ENCODE peak calls at places on chromosomes 16 and 17, in five cellular contexts. One of them, this sample, is unnamed.

GRCh38 chr16:86509759-86510464 is 415 bp upstream of the FOXF1 start:
- DNase-seq in myocyte: no peak
- DNase-seq in SHP77: no peak
- DNase-seq in amniotic stem cell: peak; percentile 75
- DNase-seq in activated T-helper 1 cell treated with anti-CD3 and anti-CD28 coated beads, Interleukin-12 subunit alpha, Interleukin-12 subunit beta, Interleukin-2, Interleukin-4 antibody, amounts not matched to agents 30 ng/mL and 10 ng/mL and 1 ng/mL, durations not matched to agents 14 hours and 24 hours and 36 hours: no peak
- DNase-seq in this sample: no peak

GRCh38 chr16:51155199-51155607 is 4.1 kb upstream of the SALL1 start:
- DNase-seq in myocyte: no peak
- DNase-seq in SHP77: no peak
- DNase-seq in amniotic stem cell: no peak
- DNase-seq in activated T-helper 1 cell treated with anti-CD3 and anti-CD28 coated beads, Interleukin-12 subunit alpha, Interleukin-12 subunit beta, Interleukin-2, Interleukin-4 antibody, amounts not matched to agents 30 ng/mL and 10 ng/mL and 1 ng/mL, durations not matched to agents 14 hours and 24 hours and 36 hours: no peak
- DNase-seq in this sample: no peak

GRCh38 chr17:67476787-67477335 is 99.8 kb downstream of the PITPNC1 start:
- DNase-seq in myocyte: no peak
- DNase-seq in SHP77: no peak
- DNase-seq in amniotic stem cell: no peak
- DNase-seq in activated T-helper 1 cell treated with anti-CD3 and anti-CD28 coated beads, Interleukin-12 subunit alpha, Interleukin-12 subunit beta, Interleukin-2, Interleukin-4 antibody, amounts not matched to agents 30 ng/mL and 10 ng/mL and 1 ng/mL, durations not matched to agents 14 hours and 24 hours and 36 hours: no peak
- DNase-seq in this sample: no peak

GRCh38 chr17:68468334-68468733 is 11.0 kb upstream of the WIPI1 start:
- DNase-seq in myocyte: peak; percentile 83
- DNase-seq in SHP77: no peak
- DNase-seq in amniotic stem cell: no peak
- DNase-seq in activated T-helper 1 cell treated with anti-CD3 and anti-CD28 coated beads, Interleukin-12 subunit alpha, Interleukin-12 subunit beta, Interleukin-2, Interleukin-4 antibody, amounts not matched to agents 30 ng/mL and 10 ng/mL and 1 ng/mL, durations not matched to agents 14 hours and 24 hours and 36 hours: no peak
- DNase-seq in this sample: no peak

GRCh38 chr17:40526668-40527067 is 25.2 kb upstream of the TNS4 start:
- DNase-seq in myocyte: no peak
- DNase-seq in SHP77: no peak
- DNase-seq in amniotic stem cell: no peak
- DNase-seq in activated T-helper 1 cell treated with anti-CD3 and anti-CD28 coated beads, Interleukin-12 subunit alpha, Interleukin-12 subunit beta, Interleukin-2, Interleukin-4 antibody, amounts not matched to agents 30 ng/mL and 10 ng/mL and 1 ng/mL, durations not matched to agents 14 hours and 24 hours and 36 hours: no peak
- DNase-seq in this sample: no peak

GRCh38 chr17:46898364-46898763 is 24.6 kb upstream of the GOSR2 start:
- DNase-seq in myocyte: no peak
- DNase-seq in SHP77: no peak
- DNase-seq in amniotic stem cell: no peak
- DNase-seq in activated T-helper 1 cell treated with anti-CD3 and anti-CD28 coated beads, Interleukin-12 subunit alpha, Interleukin-12 subunit beta, Interleukin-2, Interleukin-4 antibody, amounts not matched to agents 30 ng/mL and 10 ng/mL and 1 ng/mL, durations not matched to agents 14 hours and 24 hours and 36 hours: no peak
- DNase-seq in this sample: no peak

GRCh38 chr17:76132574-76133338 is 8.3 kb downstream of the FOXJ1 start:
- DNase-seq in myocyte: no peak
- DNase-seq in SHP77: no peak
- DNase-seq in amniotic stem cell: no peak
- DNase-seq in activated T-helper 1 cell treated with anti-CD3 and anti-CD28 coated beads, Interleukin-12 subunit alpha, Interleukin-12 subunit beta, Interleukin-2, Interleukin-4 antibody, amounts not matched to agents 30 ng/mL and 10 ng/mL and 1 ng/mL, durations not matched to agents 14 hours and 24 hours and 36 hours: no peak
- DNase-seq in this sample: no peak

GRCh38 chr17:73998246-73999220 is 204.9 kb upstream of the RPL38 start:
- DNase-seq in myocyte: no peak
- DNase-seq in SHP77: peak; percentile 76
- DNase-seq in amniotic stem cell: no peak
- DNase-seq in activated T-helper 1 cell treated with anti-CD3 and anti-CD28 coated beads, Interleukin-12 subunit alpha, Interleukin-12 subunit beta, Interleukin-2, Interleukin-4 antibody, amounts not matched to agents 30 ng/mL and 10 ng/mL and 1 ng/mL, durations not matched to agents 14 hours and 24 hours and 36 hours: peak; percentile 16
- DNase-seq in this sample: no peak

GRCh38 chr16:75250089-75250808 is 1.2 kb downstream of the BCAR1 start:
- DNase-seq in myocyte: no peak
- DNase-seq in SHP77: no peak
- DNase-seq in amniotic stem cell: no peak
- DNase-seq in activated T-helper 1 cell treated with anti-CD3 and anti-CD28 coated beads, Interleukin-12 subunit alpha, Interleukin-12 subunit beta, Interleukin-2, Interleukin-4 antibody, amounts not matched to agents 30 ng/mL and 10 ng/mL and 1 ng/mL, durations not matched to agents 14 hours and 24 hours and 36 hours: no peak
- DNase-seq in this sample: no peak

This sample was measured in cerebellar nuclear complex.